ENCODE peak calls at places on chromosome 11, in eight cellular contexts. O is transverse colon, H is SK-N-SH, G is stomach, A is sigmoid colon, V is A549, M is GM12878, N is ovary. W is an unnamed sample. For H3K4me1, the result is how much of the 10 kb centered on the place peaks cover.

GRCh38 chr11:92276773-92277172 is 52.2 kb downstream of the FAT3 start:
- DNase-seq in V (no peak), A (no peak), N (no peak), O (no peak), H (no peak), M (no peak), G (no peak), W (no peak)

GRCh38 chr11:117519170-117519569 is 191.5 kb downstream of the CEP164 start:
- DNase-seq in O (no peak), M (no peak), N (no peak), A (no peak), G (no peak), V (no peak), H (no peak), W (no peak)

GRCh38 chr11:123020968-123021367 is 39.3 kb upstream of the BSX start:
- DNase-seq in A (no peak), V (peak), H (peak), O (peak), M (no peak), N (no peak), G (no peak), W (no peak)

GRCh38 chr11:100778386-100778785 is 91.3 kb downstream of the ARHGAP42 start:
- DNase-seq in O (no peak), M (no peak), V (no peak), N (no peak), G (no peak), A (no peak), H (no peak), W (no peak)

GRCh38 chr11:44112083-44112865 is 16.8 kb downstream of the EXT2 start:
- DNase-seq in V (no peak), G (no peak), A (no peak), O (no peak), M (no peak), N (peak), H (peak), W (no peak)

GRCh38 chr11:9530020-9530628 is 43.3 kb upstream of the WEE1 start:
- DNase-seq in A (no peak), N (no peak), G (no peak), M (no peak), O (no peak), V (no peak), H (no peak), W (no peak)

GRCh38 chr11:46381046-46381835 is at the start of gene MDK:
- DNase-seq in A (peak), G (peak), N (peak), M (no peak), V (no peak), O (peak), H (peak), W (no peak)

GRCh38 chr11:94089356-94089755 is 39.3 kb upstream of the PANX1 start:
- DNase-seq in H (no peak), O (no peak), N (no peak), V (no peak), G (no peak), A (no peak), M (no peak), W (no peak)

GRCh38 chr11:119484741-119485605 is 62.0 kb upstream of the THY1 start:
- DNase-seq in H (no peak), M (no peak), A (peak), V (no peak), G (peak), O (no peak), N (no peak), W (no peak)
- H3K4me1 ChIP-seq in H (under half), M (under half), A (under half), V (under half), G (under half), O (under half), N (under half), W (under half)

GRCh38 chr11:129408865-129409444 is 33.3 kb downstream of the BARX2 start:
- DNase-seq in M (no peak), A (no peak), O (no peak), G (no peak), N (no peak), H (no peak), V (no peak), W (no peak)
- TF ChIP-seq EP300 in M (no peak), A (no peak), O (no peak), G (no peak), N (no peak), H (no peak), V (no peak), W (no peak)

GRCh38 chr11:14451825-14452224 is 47.8 kb downstream of the COPB1 start:
- DNase-seq in N (no peak), A (no peak), H (no peak), O (no peak), M (no peak), V (no peak), G (no peak), W (no peak)
- H3K4me1 ChIP-seq in N (under half), A (under half), H (under half), O (under half), M (under half), V (under half), G (under half), W (under half)

DNA sequence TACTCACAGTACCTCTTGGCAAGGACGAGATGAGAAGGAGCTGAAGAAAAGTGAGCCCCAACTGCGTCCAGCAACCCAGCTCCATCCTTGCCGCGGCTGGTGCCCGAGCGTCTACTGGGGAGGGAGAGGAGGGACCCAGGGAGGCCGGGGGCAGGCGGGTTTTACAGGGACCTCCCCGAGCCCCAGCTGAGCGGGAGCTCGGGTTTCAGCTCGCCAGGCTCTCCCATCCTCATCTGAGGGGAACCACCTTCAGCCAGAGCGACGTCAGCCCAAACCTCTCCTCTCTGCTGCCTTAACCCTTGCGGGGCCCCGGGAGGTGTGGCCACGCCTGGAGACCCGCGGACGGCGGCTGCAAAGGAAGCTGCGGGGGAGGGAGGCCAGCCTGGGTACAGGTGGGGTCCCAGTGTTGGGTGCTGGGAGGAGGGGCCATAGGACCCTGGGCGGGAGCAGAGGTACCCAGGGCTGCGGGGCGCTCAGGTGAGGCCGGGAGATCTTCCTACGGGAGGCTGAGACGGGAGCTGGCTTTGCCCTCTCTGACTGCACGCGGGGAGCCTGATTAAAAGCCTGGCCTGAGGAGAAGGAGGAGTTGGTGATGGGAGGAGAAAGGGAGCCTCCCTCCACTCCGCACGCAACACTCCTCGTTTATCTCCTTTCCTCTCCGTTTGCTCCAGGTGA is at the start of gene PAMR1:
- DNase-seq in V (no peak), H (no peak), O (peak), M (no peak), A (peak), G (peak), N (no peak), W (no peak)
- TF ChIP-seq EP300 in V (no peak), H (no peak), O (no peak), M (no peak), A (no peak), G (no peak), N (no peak), W (no peak)

GRCh38 chr11:73187854-73188253 is 30.2 kb upstream of the P2RY2 start:
- DNase-seq in G (no peak), V (no peak), H (no peak), M (no peak), A (no peak), N (no peak), O (no peak), W (no peak)

GRCh38 chr11:73186886-73187285 is 31.2 kb upstream of the P2RY2 start:
- DNase-seq in N (no peak), G (peak), M (no peak), O (no peak), V (no peak), A (peak), H (no peak), W (no peak)

GRCh38 chr11:73185680-73186293 is 32.3 kb upstream of the P2RY2 start:
- DNase-seq in A (peak), H (no peak), N (no peak), G (peak), M (no peak), O (no peak), V (peak), W (no peak)

GRCh38 chr11:73184953-73185671 is 33.0 kb upstream of the P2RY2 start:
- DNase-seq in H (peak), G (peak), N (no peak), A (peak), O (peak), V (peak), M (no peak), W (peak)

DNA sequence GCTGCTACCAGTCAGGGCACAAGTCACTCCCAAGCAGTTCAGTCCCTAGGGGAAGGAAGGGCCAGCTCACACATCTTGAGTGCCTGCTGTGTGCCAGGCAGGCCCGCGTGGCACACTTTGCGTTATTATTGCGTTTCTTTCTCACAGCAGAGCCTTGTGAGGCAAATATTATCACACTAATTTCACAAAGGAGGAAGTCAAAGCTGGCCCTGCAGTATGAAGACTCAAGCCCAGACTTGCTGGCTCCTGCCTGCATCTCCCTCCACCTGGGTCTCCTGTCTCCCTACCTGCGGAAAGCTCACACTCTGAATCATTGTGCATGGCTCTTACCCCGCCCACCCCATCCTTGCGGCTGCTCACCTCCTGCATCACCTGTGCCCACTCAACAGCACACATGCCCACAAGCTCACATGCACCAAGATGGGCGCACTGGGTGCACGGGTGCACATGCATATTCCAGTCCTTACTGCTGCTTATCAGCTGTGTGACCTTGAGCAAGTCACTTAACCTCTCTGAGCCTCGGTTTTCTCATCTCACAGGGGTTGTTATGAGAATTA is 31.7 kb upstream of the P2RY2 start:
- DNase-seq in G (no peak), V (peak), H (no peak), N (no peak), A (peak), O (no peak), M (no peak), W (no peak)
- H3K4me1 ChIP-seq in G (under half), V (under half), H (under half), N (under half), A (under half), O (under half), M (under half), W (under half)

DNA sequence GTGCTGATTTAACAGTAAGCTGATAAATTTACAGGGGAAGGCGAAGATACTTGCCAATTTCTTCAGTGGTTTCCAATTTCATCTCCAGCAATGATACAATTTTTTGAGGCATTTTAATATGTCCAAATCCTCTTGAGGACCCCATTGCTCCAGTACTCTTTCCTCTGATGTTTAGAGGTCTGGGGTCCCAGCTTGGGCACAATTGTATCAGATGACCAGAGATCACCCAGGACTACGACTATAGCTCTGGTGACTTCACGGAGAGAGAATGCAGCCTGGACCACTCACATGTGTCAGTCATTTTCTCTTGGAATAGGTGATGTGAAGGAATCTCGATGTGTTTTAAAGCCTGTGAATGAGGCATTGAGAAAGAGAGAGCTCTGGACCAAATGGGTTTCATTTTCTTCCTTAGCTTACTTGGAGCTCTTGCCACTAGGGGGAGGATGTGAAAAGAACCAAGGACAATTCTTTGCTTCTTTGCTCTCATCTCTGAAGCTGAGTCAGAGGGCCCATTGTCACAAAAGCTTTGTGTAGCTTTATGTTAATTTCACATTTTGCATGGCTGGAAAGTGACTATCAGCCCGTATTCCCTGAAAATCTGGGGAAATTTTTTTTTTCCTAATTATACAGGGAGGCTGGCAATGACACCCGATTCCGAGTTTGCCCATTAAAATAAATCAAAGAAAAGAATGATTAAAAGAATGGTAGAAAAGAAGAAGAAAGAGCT is 6.7 kb upstream of the CCDC90B start:
- DNase-seq in H (peak), N (no peak), M (no peak), V (peak), G (no peak), O (no peak), A (no peak), W (no peak)
- TF ChIP-seq EP300 in H (no peak), N (no peak), M (no peak), V (no peak), G (no peak), O (no peak), A (no peak), W (no peak)

DNA sequence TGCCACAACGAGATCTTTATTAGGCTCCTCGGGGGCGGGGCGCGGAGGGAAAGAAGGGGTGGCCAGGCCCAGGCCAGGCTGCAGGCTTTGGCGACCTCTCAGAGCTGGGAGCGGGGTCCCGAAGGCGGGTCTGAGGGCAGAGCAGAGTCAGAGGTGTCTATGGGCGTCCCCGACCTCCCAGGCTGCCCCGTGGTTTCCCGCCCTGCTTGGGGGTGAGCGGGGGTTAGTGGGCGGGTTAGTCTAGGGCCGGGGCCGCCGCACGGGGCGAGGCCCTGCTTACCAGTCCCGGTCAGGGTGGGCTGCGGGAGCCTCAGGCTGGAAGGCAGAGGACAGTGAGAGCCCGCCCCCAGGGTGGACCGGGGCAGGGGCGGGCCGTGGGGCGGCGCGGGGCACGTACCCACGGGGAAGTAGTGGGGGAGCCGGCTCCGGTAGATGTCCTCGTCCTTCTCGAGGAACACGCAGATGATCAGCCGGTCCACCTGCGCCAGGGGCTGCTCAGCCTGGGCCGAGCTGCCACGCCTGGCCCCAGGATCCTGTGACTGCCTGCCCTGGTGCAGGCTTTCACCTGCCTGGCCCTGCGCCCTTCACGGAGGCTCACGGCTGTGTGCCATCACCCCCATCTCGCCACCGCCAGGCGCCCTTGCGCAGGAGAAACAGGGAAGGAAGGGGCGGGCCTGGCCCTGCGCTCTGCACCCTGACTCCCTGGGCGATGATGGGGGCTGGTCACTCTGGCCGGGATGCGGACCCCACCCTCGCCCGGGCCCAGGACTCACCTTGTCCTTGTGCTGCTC is 12.5 kb downstream of the OTUB1 start:
- DNase-seq in O (no peak), A (no peak), M (no peak), G (peak), H (peak), V (peak), N (no peak), W (no peak)
- H3K4me1 ChIP-seq in O (under half), A (under half), M (under half), G (under half), H (under half), V (under half), N (under half), W (under half)

W was measured in tibial nerve.